ENCODE peak calls at places on chromosome 14, in five cellular contexts. S is activated CD4-positive, alpha-beta T cell treated with anti-CD3 and anti-CD28 coated beads, Interleukin-2, amount 50 U/mL, for 24 hours; N is GM03348; W is Peyer's patch; K is T-cell. Q is an unnamed sample.

GRCh38 chr14:20986811-20987210 is 3.0 kb upstream of the METTL17 start:
- DNase-seq in N (peak), K (no peak), S (no peak), W (no peak), Q (no peak)

GRCh38 chr14:55136241-55136640 is 7.2 kb downstream of the LGALS3 start:
- DNase-seq in W (no peak), K (no peak), N (peak), S (no peak), Q (no peak)

GRCh38 chr14:95895720-95896119 is 19.1 kb downstream of the TUNAR start:
- DNase-seq in S (no peak), K (no peak), N (no peak), W (no peak), Q (peak)

GRCh38 chr14:51789631-51790030 is 70.8 kb upstream of the GNG2 start:
- DNase-seq in W (no peak), K (no peak), S (no peak), N (no peak), Q (no peak)

GRCh38 chr14:104341532-104342434 is 203.4 kb downstream of the KIF26A start:
- DNase-seq in K (no peak), N (peak), W (no peak), S (no peak), Q (peak)

GRCh38 chr14:104873380-104874055 is 8.4 kb downstream of the CEP170B start:
- DNase-seq in K (no peak), W (no peak), S (no peak), N (no peak), Q (no peak)

GRCh38 chr14:71208702-71209357 is 301.6 kb downstream of the PCNX1 start:
- DNase-seq in W (no peak), S (no peak), N (no peak), K (no peak), Q (no peak)

GRCh38 chr14:77339407-77339806 is 18.6 kb downstream of the GSTZ1 start:
- DNase-seq in W (no peak), N (peak), S (no peak), K (no peak), Q (no peak)

GRCh38 chr14:104523546-104523935 is 56.0 kb upstream of the C14orf180 start:
- DNase-seq in K (no peak), W (no peak), S (no peak), N (no peak), Q (no peak)

GRCh38 chr14:29896354-29896768 is 31.3 kb downstream of the PRKD1 start:
- DNase-seq in K (no peak), N (no peak), W (no peak), S (no peak), Q (no peak)

GRCh38 chr14:59328410-59328809 is 136.8 kb downstream of the GPR135 start:
- DNase-seq in K (no peak), W (no peak), N (no peak), S (no peak), Q (no peak)

GRCh38 chr14:28382460-28383220 is 383.9 kb upstream of the FOXG1 start:
- DNase-seq in K (no peak), S (no peak), N (no peak), W (no peak), Q (no peak)

GRCh38 chr14:61837336-61838229 is 75.4 kb downstream of the SNAPC1 start:
- DNase-seq in K (peak), W (peak), N (peak), S (peak), Q (peak)

GRCh38 chr14:105476937-105477658 is 2.5 kb downstream of the CRIP2 start:
- DNase-seq in W (no peak), S (no peak), N (no peak), K (no peak), Q (no peak)

GRCh38 chr14:59098377-59098776 is 90.1 kb upstream of the DAAM1 start:
- DNase-seq in K (no peak), W (no peak), S (no peak), N (peak), Q (no peak)

Q was measured in NAMALWA.